ENCODE peak calls at places on chromosome 17, in nine cellular contexts. M is tibial artery, O is fibroblast of lung, T is suprapubic skin, P is adrenal gland, D is lower lobe of right lung, N is pancreas, S is prostate gland, L is ovary. E is an unnamed sample.

GRCh38 chr17:39636927-39637736 is at the start of gene STARD3:
- DNase-seq in M (peak), O (peak), T (peak), P (peak), D (peak), N (peak), S (peak), L (peak), E (peak)

GRCh38 chr17:55735784-55736405 is 13.2 kb upstream of the TMEM100 start:
- DNase-seq in M (peak), O (peak), T (no peak), P (peak), D (no peak), N (no peak), S (no peak), L (no peak), E (peak)

GRCh38 chr17:55624789-55625433 is 97.8 kb downstream of the TMEM100 start:
- DNase-seq in M (no peak), O (no peak), T (no peak), P (no peak), D (no peak), N (no peak), S (no peak), L (no peak), E (no peak)

GRCh38 chr17:15262291-15263205 is 2.6 kb downstream of the PMP22 start:
- DNase-seq in M (peak), O (peak), T (peak), P (peak), D (peak), N (peak), S (peak), L (peak), E (no peak)

GRCh38 chr17:2137342-2138098 is 82.6 kb downstream of the HIC1 start:
- DNase-seq in M (no peak), O (peak), T (no peak), P (peak), D (no peak), N (peak), S (peak), L (no peak), E (no peak)

GRCh38 chr17:57375040-57375769 is 118.9 kb downstream of the MSI2 start:
- DNase-seq in M (no peak), O (no peak), T (no peak), P (no peak), D (no peak), N (no peak), S (no peak), L (no peak), E (no peak)

GRCh38 chr17:40793800-40794199 is 6.0 kb downstream of the KRT28 start:
- DNase-seq in M (no peak), O (no peak), T (no peak), P (no peak), D (peak), N (no peak), S (no peak), L (no peak), E (no peak)

GRCh38 chr17:41785876-41786226 is 660 bp downstream of the JUP start:
- DNase-seq in M (no peak), O (no peak), T (peak), P (no peak), D (peak), N (peak), S (peak), L (peak), E (no peak)

GRCh38 chr17:68054296-68054900 is 18.9 kb downstream of the KPNA2 start:
- DNase-seq in M (no peak), O (peak), T (no peak), P (no peak), D (no peak), N (no peak), S (no peak), L (no peak), E (no peak)

GRCh38 chr17:1605681-1606351 is 22.8 kb downstream of the SLC43A2 start:
- DNase-seq in M (no peak), O (no peak), T (no peak), P (no peak), D (no peak), N (no peak), S (no peak), L (no peak), E (no peak)

GRCh38 chr17:75876190-75876937 is 2.0 kb downstream of the TRIM47 start:
- DNase-seq in M (no peak), O (no peak), T (no peak), P (peak), D (peak), N (peak), S (no peak), L (no peak), E (peak)

DNA sequence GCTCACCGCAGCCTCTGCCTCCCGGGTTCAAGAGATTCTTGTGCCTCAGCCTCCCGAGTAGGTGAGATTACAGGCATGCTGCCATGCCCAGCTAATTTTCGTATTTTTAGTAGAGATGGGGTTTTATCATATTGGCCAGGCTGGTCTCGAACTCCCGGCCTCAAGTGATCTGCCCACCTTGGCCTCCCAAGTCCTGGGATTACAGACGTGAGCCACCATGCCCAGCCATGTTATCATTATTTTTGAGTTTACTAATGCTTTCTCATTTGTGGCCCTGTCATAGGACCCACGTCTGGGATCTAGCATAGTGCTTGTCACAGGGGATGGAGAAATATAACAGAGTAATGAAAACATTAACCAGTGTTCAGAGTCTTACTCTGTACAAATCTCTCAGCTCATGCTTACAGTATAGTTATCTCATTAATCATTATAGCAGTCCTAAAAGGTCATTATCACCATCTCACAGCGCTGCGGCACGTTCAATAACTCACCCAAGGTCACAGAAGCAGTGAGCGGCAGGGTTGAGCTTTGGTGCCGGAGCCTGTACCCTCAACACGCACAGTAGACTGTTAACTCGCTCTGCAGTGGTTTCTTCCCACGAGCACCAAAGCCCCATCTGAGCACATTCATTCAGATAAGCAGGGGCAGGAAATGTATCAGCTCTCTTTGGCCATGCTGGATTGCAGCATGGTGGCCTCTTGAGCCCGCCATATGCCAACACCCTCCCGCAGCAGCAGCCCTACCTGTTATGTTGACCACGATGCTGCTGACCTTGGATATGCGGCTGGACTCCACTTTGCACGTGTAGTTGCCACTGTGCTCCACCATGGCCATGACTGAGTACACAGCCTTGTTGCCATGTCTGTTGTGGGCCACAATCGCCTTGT is 21.4 kb downstream of the PECAM1 start:
- DNase-seq in M (no peak), O (no peak), T (no peak), P (no peak), D (no peak), N (no peak), S (no peak), L (no peak), E (no peak)
- H3K27ac ChIP-seq in M (no peak), O (no peak), T (no peak), P (no peak), D (no peak), N (no peak), S (no peak), L (peak), E (no peak)

DNA sequence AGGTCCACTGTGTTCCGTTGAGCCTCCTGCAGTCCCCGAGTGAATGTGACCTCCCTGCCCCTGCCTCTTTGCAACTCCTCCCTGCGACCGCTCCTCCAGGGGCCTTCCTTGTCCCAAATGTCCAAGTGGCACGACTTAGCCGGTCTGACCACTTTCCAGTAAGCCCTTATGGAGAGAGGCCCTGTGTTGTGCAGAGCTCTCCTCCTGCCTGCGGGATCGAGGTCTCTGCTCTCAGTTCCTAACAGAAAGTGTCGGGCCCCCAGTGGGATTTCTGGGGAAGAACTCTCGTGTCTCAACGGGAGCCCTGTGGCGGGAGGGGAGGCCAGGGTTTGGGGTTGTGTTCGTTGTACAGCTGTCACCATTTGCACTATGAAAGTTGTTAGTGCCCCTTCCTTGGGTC is 234.3 kb downstream of the SEC14L1 start:
- DNase-seq in M (no peak), O (no peak), T (no peak), P (peak), D (peak), N (no peak), S (no peak), L (peak), E (no peak)
- H3K27ac ChIP-seq in M (peak), O (peak), T (peak), P (peak), D (peak), N (peak), S (peak), L (peak), E (peak)

GRCh38 chr17:72222971-72223370 is 102.2 kb downstream of the SOX9 start:
- DNase-seq in M (no peak), O (no peak), T (no peak), P (no peak), D (no peak), N (no peak), S (no peak), L (no peak), E (no peak)
- H3K27ac ChIP-seq in M (no peak), O (no peak), T (no peak), P (no peak), D (no peak), N (no peak), S (no peak), L (no peak), E (no peak)

GRCh38 chr17:21044971-21045370 is 2.2 kb upstream of the USP22 start:
- DNase-seq in M (no peak), O (no peak), T (no peak), P (no peak), D (no peak), N (no peak), S (no peak), L (no peak), E (no peak)
- H3K27ac ChIP-seq in M (no peak), O (no peak), T (no peak), P (no peak), D (no peak), N (no peak), S (no peak), L (no peak), E (no peak)

GRCh38 chr17:7279453-7279852 is 2.1 kb upstream of the SLC2A4 start:
- DNase-seq in M (no peak), O (no peak), T (no peak), P (no peak), D (no peak), N (no peak), S (no peak), L (no peak), E (no peak)
- H3K27ac ChIP-seq in M (no peak), O (no peak), T (no peak), P (no peak), D (no peak), N (no peak), S (no peak), L (no peak), E (no peak)